ENCODE peak calls at places on chromosomes 6 and 20, in eight cellular contexts. One of them, this sample, is unnamed.

GRCh38 chr20:57389695-57390603 is 1.2 kb upstream of the RBM38 start:
- DNase-seq in NCI-H2081: no peak
- DNase-seq in activated T-helper 1 cell treated with anti-CD3 and anti-CD28 coated beads, Interleukin-2, amount 50 U/mL, for 16 hours: peak; percentile 61
- DNase-seq in psoas muscle: peak; percentile 63
- DNase-seq in H7: peak; percentile 85
- DNase-seq in GM04504: no peak
- DNase-seq in activated CD4-positive, CD25-positive, alpha-beta regulatory T cell: no peak
- DNase-seq in NCI-H748 treated with DMSO at 0.1 percent for 48 hours: no peak
- DNase-seq in this sample: no peak

GRCh38 chr6:1962201-1962600 is 283.2 kb downstream of the GMDS start:
- DNase-seq in NCI-H2081: no peak
- DNase-seq in activated T-helper 1 cell treated with anti-CD3 and anti-CD28 coated beads, Interleukin-2, amount 50 U/mL, for 16 hours: no peak
- DNase-seq in psoas muscle: no peak
- DNase-seq in H7: no peak
- DNase-seq in GM04504: no peak
- DNase-seq in activated CD4-positive, CD25-positive, alpha-beta regulatory T cell: no peak
- DNase-seq in NCI-H748 treated with DMSO at 0.1 percent for 48 hours: no peak
- DNase-seq in this sample: no peak

GRCh38 chr6:170108456-170108855 is 182.4 kb downstream of the DLL1 start:
- DNase-seq in NCI-H2081: no peak
- DNase-seq in activated T-helper 1 cell treated with anti-CD3 and anti-CD28 coated beads, Interleukin-2, amount 50 U/mL, for 16 hours: no peak
- DNase-seq in psoas muscle: peak; percentile 34
- DNase-seq in H7: peak; percentile 48
- DNase-seq in GM04504: no peak
- DNase-seq in activated CD4-positive, CD25-positive, alpha-beta regulatory T cell: no peak
- DNase-seq in NCI-H748 treated with DMSO at 0.1 percent for 48 hours: no peak
- DNase-seq in this sample: no peak

GRCh38 chr6:3159805-3160781 is 2.7 kb upstream of the TUBB2A start:
- DNase-seq in NCI-H2081: peak; percentile 70
- DNase-seq in activated T-helper 1 cell treated with anti-CD3 and anti-CD28 coated beads, Interleukin-2, amount 50 U/mL, for 16 hours: peak; percentile 47
- DNase-seq in psoas muscle: no peak
- DNase-seq in H7: peak; percentile 47
- DNase-seq in GM04504: no peak
- DNase-seq in activated CD4-positive, CD25-positive, alpha-beta regulatory T cell: peak; percentile 34
- DNase-seq in NCI-H748 treated with DMSO at 0.1 percent for 48 hours: peak; percentile 84
- DNase-seq in this sample: no peak

GRCh38 chr6:158908596-158908995 is 89.4 kb upstream of the EZR start:
- DNase-seq in NCI-H2081: no peak
- DNase-seq in activated T-helper 1 cell treated with anti-CD3 and anti-CD28 coated beads, Interleukin-2, amount 50 U/mL, for 16 hours: no peak
- DNase-seq in psoas muscle: no peak
- DNase-seq in H7: no peak
- DNase-seq in GM04504: no peak
- DNase-seq in activated CD4-positive, CD25-positive, alpha-beta regulatory T cell: no peak
- DNase-seq in NCI-H748 treated with DMSO at 0.1 percent for 48 hours: no peak
- DNase-seq in this sample: no peak

GRCh38 chr6:80637312-80637711 is 530.8 kb downstream of the BCKDHB start:
- DNase-seq in NCI-H2081: no peak
- DNase-seq in activated T-helper 1 cell treated with anti-CD3 and anti-CD28 coated beads, Interleukin-2, amount 50 U/mL, for 16 hours: no peak
- DNase-seq in psoas muscle: no peak
- DNase-seq in H7: no peak
- DNase-seq in GM04504: no peak
- DNase-seq in activated CD4-positive, CD25-positive, alpha-beta regulatory T cell: no peak
- DNase-seq in NCI-H748 treated with DMSO at 0.1 percent for 48 hours: no peak
- DNase-seq in this sample: no peak

GRCh38 chr6:150016324-150017185 is 8.8 kb downstream of the RAET1L start:
- DNase-seq in NCI-H2081: peak; percentile 57
- DNase-seq in activated T-helper 1 cell treated with anti-CD3 and anti-CD28 coated beads, Interleukin-2, amount 50 U/mL, for 16 hours: no peak
- DNase-seq in psoas muscle: no peak
- DNase-seq in H7: peak; percentile 78
- DNase-seq in GM04504: peak; percentile 30
- DNase-seq in activated CD4-positive, CD25-positive, alpha-beta regulatory T cell: no peak
- DNase-seq in NCI-H748 treated with DMSO at 0.1 percent for 48 hours: peak; percentile 29
- DNase-seq in this sample: no peak

GRCh38 chr6:41073968-41074691 is 1.4 kb downstream of the NFYA start:
- DNase-seq in NCI-H2081: peak; percentile 8
- DNase-seq in activated T-helper 1 cell treated with anti-CD3 and anti-CD28 coated beads, Interleukin-2, amount 50 U/mL, for 16 hours: no peak
- DNase-seq in psoas muscle: no peak
- DNase-seq in H7: no peak
- DNase-seq in GM04504: no peak
- DNase-seq in activated CD4-positive, CD25-positive, alpha-beta regulatory T cell: no peak
- DNase-seq in NCI-H748 treated with DMSO at 0.1 percent for 48 hours: peak; percentile 51
- DNase-seq in this sample: no peak

GRCh38 chr6:106141441-106142237 is 55.5 kb downstream of the PRDM1 start:
- DNase-seq in NCI-H2081: no peak
- DNase-seq in activated T-helper 1 cell treated with anti-CD3 and anti-CD28 coated beads, Interleukin-2, amount 50 U/mL, for 16 hours: peak; percentile 10
- DNase-seq in psoas muscle: no peak
- DNase-seq in H7: no peak
- DNase-seq in GM04504: no peak
- DNase-seq in activated CD4-positive, CD25-positive, alpha-beta regulatory T cell: no peak
- DNase-seq in NCI-H748 treated with DMSO at 0.1 percent for 48 hours: no peak
- DNase-seq in this sample: no peak

GRCh38 chr6:169165561-169166300 is 87.9 kb downstream of the THBS2 start:
- DNase-seq in NCI-H2081: no peak
- DNase-seq in activated T-helper 1 cell treated with anti-CD3 and anti-CD28 coated beads, Interleukin-2, amount 50 U/mL, for 16 hours: no peak
- DNase-seq in psoas muscle: no peak
- DNase-seq in H7: peak; percentile 33
- DNase-seq in GM04504: no peak
- DNase-seq in activated CD4-positive, CD25-positive, alpha-beta regulatory T cell: no peak
- DNase-seq in NCI-H748 treated with DMSO at 0.1 percent for 48 hours: no peak
- DNase-seq in this sample: no peak

GRCh38 chr6:4358414-4359107 is 223.2 kb upstream of the ECI2 start:
- DNase-seq in NCI-H2081: no peak
- DNase-seq in activated T-helper 1 cell treated with anti-CD3 and anti-CD28 coated beads, Interleukin-2, amount 50 U/mL, for 16 hours: no peak
- DNase-seq in psoas muscle: peak; percentile 97
- DNase-seq in H7: peak; percentile 73
- DNase-seq in GM04504: peak; percentile 100
- DNase-seq in activated CD4-positive, CD25-positive, alpha-beta regulatory T cell: no peak
- DNase-seq in NCI-H748 treated with DMSO at 0.1 percent for 48 hours: no peak
- DNase-seq in this sample: no peak

GRCh38 chr6:34391711-34392496 is 565 bp downstream of the NUDT3 start:
- DNase-seq in NCI-H2081: peak; percentile 63
- DNase-seq in activated T-helper 1 cell treated with anti-CD3 and anti-CD28 coated beads, Interleukin-2, amount 50 U/mL, for 16 hours: peak; percentile 15
- DNase-seq in psoas muscle: peak; percentile 75
- DNase-seq in H7: peak; percentile 93
- DNase-seq in GM04504: no peak
- DNase-seq in activated CD4-positive, CD25-positive, alpha-beta regulatory T cell: peak; percentile 52
- DNase-seq in NCI-H748 treated with DMSO at 0.1 percent for 48 hours: peak; percentile 41
- DNase-seq in this sample: peak; percentile 41

This sample was measured in GM12892.